ENCODE peak calls at places on chromosomes 12 and 14, in six cellular contexts. O, J, W, Z, V and M are unnamed samples.

GRCh38 chr14:98231210-98231609 is 1040.8 kb downstream of the BCL11B start:
- DNase-seq in O (no peak), J (no peak), W (no peak), Z (no peak), V (no peak), M (no peak)

GRCh38 chr14:91957876-91958313 is 10.4 kb upstream of the FBLN5 start:
- DNase-seq in O (no peak), J (peak), W (no peak), Z (no peak), V (no peak), M (no peak)

GRCh38 chr12:45220366-45220931 is 4.6 kb downstream of the ANO6 start:
- DNase-seq in O (no peak), J (no peak), W (no peak), Z (no peak), V (no peak), M (no peak)

GRCh38 chr12:4272014-4272975 is 1.3 kb upstream of the CCND2 start:
- DNase-seq in O (peak), J (peak), W (peak), Z (no peak), V (peak), M (peak)

GRCh38 chr14:25349269-25349668 is 299.3 kb upstream of the STXBP6 start:
- DNase-seq in O (no peak), J (no peak), W (no peak), Z (no peak), V (no peak), M (no peak)

GRCh38 chr12:63916561-63917476 is 72.3 kb downstream of the SRGAP1 start:
- DNase-seq in O (no peak), J (no peak), W (no peak), Z (no peak), V (no peak), M (no peak)

GRCh38 chr12:25155031-25155576 is 39.9 kb downstream of the DNAI7 start:
- DNase-seq in O (peak), J (no peak), W (no peak), Z (peak), V (peak), M (no peak)

GRCh38 chr14:22544881-22545420 is 44.1 kb downstream of the DAD1 start:
- DNase-seq in O (no peak), J (no peak), W (no peak), Z (no peak), V (no peak), M (no peak)

GRCh38 chr14:52575858-52576257 is 23.2 kb downstream of the GPR137C start:
- DNase-seq in O (no peak), J (no peak), W (no peak), Z (no peak), V (no peak), M (no peak)

GRCh38 chr12:54419088-54419887 is at the start of gene ITGA5:
- DNase-seq in O (peak), J (no peak), W (peak), Z (no peak), V (no peak), M (no peak)

GRCh38 chr12:120666577-120667390 is 20.2 kb upstream of the MLEC start:
- DNase-seq in O (no peak), J (no peak), W (no peak), Z (no peak), V (no peak), M (no peak)

GRCh38 chr12:53601296-53601847 is 24.8 kb downstream of the ATF7 start:
- DNase-seq in O (no peak), J (no peak), W (no peak), Z (peak), V (peak), M (no peak)

GRCh38 chr12:120726961-120727360 is 1.3 kb downstream of the ACADS start:
- DNase-seq in O (no peak), J (no peak), W (no peak), Z (no peak), V (no peak), M (no peak)

GRCh38 chr14:50425816-50426215 is 29.1 kb upstream of the CDKL1 start:
- DNase-seq in O (no peak), J (no peak), W (no peak), Z (no peak), V (no peak), M (no peak)

GRCh38 chr14:68327231-68327630 is 465.6 kb downstream of the ZFP36L1 start:
- DNase-seq in O (no peak), J (no peak), W (no peak), Z (no peak), V (no peak), M (no peak)

GRCh38 chr12:122886851-122887816 is 8.8 kb downstream of the VPS37B start:
- DNase-seq in O (no peak), J (no peak), W (peak), Z (no peak), V (no peak), M (no peak)